ENCODE peak calls at places on chromosomes 2 and 18, in seven cellular contexts. One of them, this sample, is unnamed.

GRCh38 chr18:60894254-60894945 is 438.8 kb upstream of the CDH20 start:
- DNase-seq in pulmonary artery endothelial cell: no peak
- DNase-seq in A549: no peak
- DNase-seq in memory B cell: no peak
- DNase-seq in H9: no peak
- DNase-seq in uterus: no peak
- DNase-seq in dermis blood vessel endothelial cell: no peak
- DNase-seq in this sample: no peak

GRCh38 chr2:69724540-69725159 is 17.3 kb upstream of the ANXA4 start:
- DNase-seq in uterus: peak
- DNase-seq in A549: peak
- DNase-seq in memory B cell: peak
- DNase-seq in pulmonary artery endothelial cell: no peak
- DNase-seq in dermis blood vessel endothelial cell: peak
- DNase-seq in H9: peak
- DNase-seq in this sample: peak

GRCh38 chr2:50820176-50820575 is 211.8 kb downstream of the NRXN1 start:
- DNase-seq in dermis blood vessel endothelial cell: no peak
- DNase-seq in memory B cell: no peak
- DNase-seq in A549: no peak
- DNase-seq in pulmonary artery endothelial cell: no peak
- DNase-seq in uterus: no peak
- DNase-seq in H9: no peak
- DNase-seq in this sample: no peak

GRCh38 chr18:74139888-74140287 is 7.7 kb downstream of the FBXO15 start:
- DNase-seq in A549: no peak
- DNase-seq in uterus: no peak
- DNase-seq in pulmonary artery endothelial cell: no peak
- DNase-seq in dermis blood vessel endothelial cell: no peak
- DNase-seq in memory B cell: no peak
- DNase-seq in H9: no peak
- DNase-seq in this sample: no peak

GRCh38 chr18:21243041-21243431 is 1.0 kb downstream of the GREB1L start:
- DNase-seq in A549: peak
- DNase-seq in uterus: no peak
- DNase-seq in memory B cell: no peak
- DNase-seq in pulmonary artery endothelial cell: no peak
- DNase-seq in dermis blood vessel endothelial cell: peak
- DNase-seq in H9: peak
- DNase-seq in this sample: peak

GRCh38 chr2:197011777-197012641 is 85.5 kb upstream of the PGAP1 start:
- DNase-seq in memory B cell: peak
- DNase-seq in H9: no peak
- DNase-seq in A549: peak
- DNase-seq in dermis blood vessel endothelial cell: peak
- DNase-seq in pulmonary artery endothelial cell: no peak
- DNase-seq in uterus: peak
- DNase-seq in this sample: no peak

GRCh38 chr2:46117379-46117778 is 179.8 kb upstream of the EPAS1 start:
- DNase-seq in pulmonary artery endothelial cell: no peak
- DNase-seq in A549: peak
- DNase-seq in uterus: no peak
- DNase-seq in memory B cell: no peak
- DNase-seq in dermis blood vessel endothelial cell: peak
- DNase-seq in H9: no peak
- DNase-seq in this sample: no peak

GRCh38 chr2:222180619-222181018 is 118.2 kb downstream of the PAX3 start:
- DNase-seq in H9: no peak
- DNase-seq in memory B cell: no peak
- DNase-seq in uterus: no peak
- DNase-seq in dermis blood vessel endothelial cell: no peak
- DNase-seq in pulmonary artery endothelial cell: no peak
- DNase-seq in A549: no peak
- DNase-seq in this sample: no peak

GRCh38 chr2:16774980-16775963 is 109.6 kb upstream of the CYRIA start:
- DNase-seq in dermis blood vessel endothelial cell: no peak
- DNase-seq in pulmonary artery endothelial cell: no peak
- DNase-seq in H9: peak
- DNase-seq in uterus: no peak
- DNase-seq in A549: peak
- DNase-seq in memory B cell: no peak
- DNase-seq in this sample: peak

GRCh38 chr2:229679393-229680125 is 34.8 kb downstream of the DNER start:
- DNase-seq in A549: no peak
- DNase-seq in uterus: no peak
- DNase-seq in H9: no peak
- DNase-seq in memory B cell: no peak
- DNase-seq in dermis blood vessel endothelial cell: no peak
- DNase-seq in pulmonary artery endothelial cell: no peak
- DNase-seq in this sample: no peak

GRCh38 chr2:44342854-44343253 is 18.4 kb downstream of the PREPL start:
- DNase-seq in pulmonary artery endothelial cell: no peak
- DNase-seq in uterus: no peak
- DNase-seq in H9: no peak
- DNase-seq in memory B cell: no peak
- DNase-seq in dermis blood vessel endothelial cell: peak
- DNase-seq in A549: peak
- DNase-seq in this sample: no peak

GRCh38 chr2:85502720-85503119 is 36.2 kb upstream of the MAT2A start:
- DNase-seq in memory B cell: no peak
- DNase-seq in dermis blood vessel endothelial cell: peak
- DNase-seq in pulmonary artery endothelial cell: no peak
- DNase-seq in H9: no peak
- DNase-seq in uterus: no peak
- DNase-seq in A549: no peak
- DNase-seq in this sample: no peak

GRCh38 chr2:113791697-113792590 is 35.5 kb upstream of the SLC35F5 start:
- DNase-seq in pulmonary artery endothelial cell: no peak
- DNase-seq in uterus: no peak
- DNase-seq in memory B cell: peak
- DNase-seq in A549: peak
- DNase-seq in dermis blood vessel endothelial cell: peak
- DNase-seq in H9: no peak
- DNase-seq in this sample: no peak

GRCh38 chr2:202249864-202250263 is 11.5 kb upstream of the SUMO1 start:
- DNase-seq in H9: peak
- DNase-seq in uterus: no peak
- DNase-seq in pulmonary artery endothelial cell: no peak
- DNase-seq in dermis blood vessel endothelial cell: no peak
- DNase-seq in memory B cell: no peak
- DNase-seq in A549: no peak
- DNase-seq in this sample: no peak

GRCh38 chr2:97740590-97741182 is 27.3 kb downstream of the ZAP70 start:
- DNase-seq in memory B cell: peak
- DNase-seq in pulmonary artery endothelial cell: no peak
- DNase-seq in H9: peak
- DNase-seq in uterus: no peak
- DNase-seq in A549: peak
- DNase-seq in dermis blood vessel endothelial cell: peak
- DNase-seq in this sample: peak

GRCh38 chr2:239213420-239214101 is 187.3 kb downstream of the HDAC4 start:
- DNase-seq in memory B cell: no peak
- DNase-seq in uterus: no peak
- DNase-seq in dermis blood vessel endothelial cell: no peak
- DNase-seq in pulmonary artery endothelial cell: no peak
- DNase-seq in A549: no peak
- DNase-seq in H9: no peak
- DNase-seq in this sample: no peak

GRCh38 chr2:237134831-237135230 is 49.1 kb downstream of the COPS8 start:
- DNase-seq in A549: no peak
- DNase-seq in H9: no peak
- DNase-seq in uterus: peak
- DNase-seq in memory B cell: no peak
- DNase-seq in dermis blood vessel endothelial cell: no peak
- DNase-seq in pulmonary artery endothelial cell: no peak
- DNase-seq in this sample: no peak

This sample was measured in ecto neural progenitor cell.